ENCODE peak calls at places on chromosomes 16 and 17, in nine cellular contexts. N is HFF-Myc; H is GM23248; X is EH; C is nephron progenitor cell; Q is NCI-H460; S is activated naive CD8-positive, alpha-beta T cell treated with anti-CD3 and anti-CD28 coated beads, Interleukin-2, amount 50 U/mL, for 24 hours; U is ecto neural progenitor cell; Z is fibroblast of the aortic adventitia. T is an unnamed sample.

GRCh38 chr17:82228278-82228841 is 482 bp upstream of the SLC16A3 start:
- DNase-seq in N (no peak), H (no peak), X (peak; percentile 30), C (peak; percentile 32), Q (no peak), S (peak; percentile 66), U (no peak), Z (no peak), T (peak; percentile 84)

GRCh38 chr17:33486135-33486886 is 193.2 kb upstream of the ASIC2 start:
- DNase-seq in N (no peak), H (no peak), X (no peak), C (no peak), Q (no peak), S (no peak), U (no peak), Z (no peak), T (no peak)

GRCh38 chr17:76241776-76242175 is 1.5 kb upstream of the RNF157 start:
- DNase-seq in N (no peak), H (no peak), X (no peak), C (no peak), Q (no peak), S (no peak), U (no peak), Z (no peak), T (no peak)

GRCh38 chr16:2428051-2428786 is 1.0 kb upstream of the CCNF start:
- DNase-seq in N (no peak), H (peak; percentile 51), X (peak; percentile 47), C (peak; percentile 61), Q (no peak), S (peak; percentile 37), U (no peak), Z (peak; percentile 7), T (peak; percentile 43)

GRCh38 chr16:546909-547770 is 13.1 kb upstream of the PRR35 start:
- DNase-seq in N (no peak), H (peak; percentile 69), X (peak; percentile 38), C (peak; percentile 77), Q (peak; percentile 51), S (peak; percentile 47), U (peak; percentile 79), Z (peak; percentile 57), T (peak; percentile 65)

GRCh38 chr17:10186771-10187425 is 11.5 kb downstream of the GAS7 start:
- DNase-seq in N (no peak), H (peak; percentile 66), X (no peak), C (no peak), Q (no peak), S (no peak), U (no peak), Z (no peak), T (no peak)

GRCh38 chr16:53726625-53727024 is 22.7 kb downstream of the FTO start:
- DNase-seq in N (no peak), H (no peak), X (no peak), C (peak; percentile 40), Q (no peak), S (no peak), U (peak; percentile 60), Z (no peak), T (no peak)

GRCh38 chr17:76585649-76586593 is at the start of gene ST6GALNAC2:
- DNase-seq in N (no peak), H (peak; percentile 69), X (peak; percentile 67), C (peak; percentile 64), Q (peak; percentile 63), S (peak; percentile 46), U (peak; percentile 81), Z (no peak), T (peak; percentile 32)

GRCh38 chr17:19978206-19978802 is 676 bp upstream of the AKAP10 start:
- DNase-seq in N (no peak), H (no peak), X (no peak), C (no peak), Q (no peak), S (peak; percentile 48), U (peak; percentile 62), Z (peak; percentile 8), T (peak; percentile 55)

GRCh38 chr16:30720086-30720485 is 21.1 kb downstream of the SRCAP start:
- DNase-seq in N (no peak), H (no peak), X (no peak), C (no peak), Q (no peak), S (no peak), U (no peak), Z (no peak), T (no peak)

T was measured in activated CD8-positive, alpha-beta T cell treated with anti-CD3 and anti-CD28 coated beads, Interleukin-2, amount 10 ng/mL, durations not matched to agents 7 days and 5 days.